ENCODE peak calls at places on chromosomes 6 and 20, in ten cellular contexts. Y is stimulated activated naive CD8-positive, alpha-beta T cell treated with anti-CD3 and anti-CD28 coated beads, Interleukin-15, Interleukin-2, amounts not matched to agents 100 U/mL and 50 U/mL, for 24 hours; F is activated CD8-positive, alpha-beta T cell treated with anti-CD3 and anti-CD28 coated beads for 36 hours; Q is PC-3; G is EL; W is nucleus accumbens; B is activated CD8-positive, alpha-beta memory T cell treated with anti-CD3 and anti-CD28 coated beads, Interleukin-2, amount 10 ng/mL, durations not matched to agents 7 days and 5 days; M is activated gamma-delta T cell treated with anti-CD3 and anti-CD28 coated beads, Interleukin-2, amount 50 U/mL, for 16 hours; X is lung; N is hypothalamus. E is an unnamed sample.

GRCh38 chr20:17857639-17858449 is 110.8 kb downstream of the SNX5 start:
- DNase-seq in Y (no peak), F (no peak), Q (no peak), G (no peak), W (no peak), B (no peak), M (no peak), X (no peak), N (no peak), E (no peak)

GRCh38 chr6:132819405-132820145 is 5.2 kb downstream of the RPS12 start:
- DNase-seq in Y (peak), F (no peak), Q (peak), G (peak), W (no peak), B (no peak), M (no peak), X (no peak), N (no peak), E (peak)

GRCh38 chr20:60095456-60095855 is 137.2 kb downstream of the CDH26 start:
- DNase-seq in Y (no peak), F (no peak), Q (no peak), G (no peak), W (no peak), B (no peak), M (no peak), X (no peak), N (no peak), E (no peak)

GRCh38 chr6:87574237-87574636 is 15.6 kb downstream of the RARS2 start:
- DNase-seq in Y (no peak), F (no peak), Q (peak), G (no peak), W (no peak), B (no peak), M (no peak), X (no peak), N (no peak), E (no peak)

GRCh38 chr6:154425034-154425433 is 68.4 kb upstream of the IPCEF1 start:
- DNase-seq in Y (no peak), F (no peak), Q (no peak), G (no peak), W (no peak), B (no peak), M (no peak), X (no peak), N (no peak), E (no peak)

GRCh38 chr6:104173680-104174079 is 686.0 kb downstream of the HACE1 start:
- DNase-seq in Y (no peak), F (no peak), Q (no peak), G (no peak), W (no peak), B (no peak), M (no peak), X (no peak), N (no peak), E (no peak)

GRCh38 chr6:144338474-144338873 is 53.3 kb downstream of the UTRN start:
- DNase-seq in Y (no peak), F (no peak), Q (no peak), G (no peak), W (no peak), B (no peak), M (no peak), X (no peak), N (no peak), E (no peak)

GRCh38 chr6:84854801-84855400 is 90.5 kb upstream of the TBX18 start:
- DNase-seq in Y (no peak), F (no peak), Q (no peak), G (no peak), W (no peak), B (no peak), M (no peak), X (no peak), N (no peak), E (no peak)

GRCh38 chr6:111523484-111524166 is 40.6 kb upstream of the REV3L start:
- DNase-seq in Y (no peak), F (no peak), Q (no peak), G (no peak), W (no peak), B (no peak), M (no peak), X (no peak), N (peak), E (no peak)

GRCh38 chr20:31943052-31943471 is 8.8 kb downstream of the PDRG1 start:
- DNase-seq in Y (no peak), F (no peak), Q (no peak), G (no peak), W (no peak), B (no peak), M (no peak), X (no peak), N (no peak), E (no peak)

GRCh38 chr6:1096967-1097765 is 214.7 kb upstream of the FOXQ1 start:
- DNase-seq in Y (no peak), F (no peak), Q (no peak), G (no peak), W (no peak), B (no peak), M (no peak), X (no peak), N (no peak), E (no peak)

GRCh38 chr6:3534599-3534998 is 77.7 kb upstream of the SLC22A23 start:
- DNase-seq in Y (no peak), F (no peak), Q (peak), G (peak), W (no peak), B (no peak), M (no peak), X (peak), N (no peak), E (peak)

GRCh38 chr6:43355862-43356590 is 13.4 kb downstream of the ZNF318 start:
- DNase-seq in Y (no peak), F (no peak), Q (peak), G (peak), W (no peak), B (no peak), M (no peak), X (no peak), N (peak), E (no peak)

GRCh38 chr6:140393665-140394064 is 1019.2 kb upstream of the CITED2 start:
- DNase-seq in Y (no peak), F (no peak), Q (no peak), G (peak), W (no peak), B (no peak), M (no peak), X (no peak), N (no peak), E (peak)

GRCh38 chr20:18588554-18589043 is 745 bp downstream of the DTD1 start:
- DNase-seq in Y (no peak), F (no peak), Q (no peak), G (no peak), W (no peak), B (no peak), M (no peak), X (no peak), N (peak), E (no peak)

GRCh38 chr6:101284131-101284530 is 109.4 kb upstream of the GRIK2 start:
- DNase-seq in Y (no peak), F (no peak), Q (no peak), G (no peak), W (no peak), B (no peak), M (no peak), X (no peak), N (no peak), E (no peak)

GRCh38 chr6:129134535-129134934 is 251.6 kb downstream of the LAMA2 start:
- DNase-seq in Y (no peak), F (no peak), Q (no peak), G (no peak), W (no peak), B (no peak), M (no peak), X (no peak), N (peak), E (no peak)

GRCh38 chr6:167093922-167094432 is 28.9 kb upstream of the CCR6 start:
- DNase-seq in Y (peak), F (peak), Q (no peak), G (no peak), W (no peak), B (peak), M (peak), X (no peak), N (no peak), E (no peak)

GRCh38 chr20:32582659-32583580 is 2.2 kb downstream of the NOL4L start:
- DNase-seq in Y (peak), F (peak), Q (no peak), G (peak), W (no peak), B (no peak), M (no peak), X (no peak), N (peak), E (no peak)

GRCh38 chr20:62765021-62765420 is 31.3 kb upstream of the MRGBP start:
- DNase-seq in Y (no peak), F (no peak), Q (no peak), G (no peak), W (no peak), B (no peak), M (no peak), X (no peak), N (no peak), E (no peak)

GRCh38 chr6:138814179-138814834 is 18.4 kb downstream of the ECT2L start:
- DNase-seq in Y (no peak), F (no peak), Q (no peak), G (no peak), W (no peak), B (no peak), M (no peak), X (no peak), N (no peak), E (no peak)

GRCh38 chr6:1792989-1793388 is 183.3 kb downstream of the FOXC1 start:
- DNase-seq in Y (peak), F (peak), Q (peak), G (peak), W (no peak), B (no peak), M (no peak), X (no peak), N (no peak), E (peak)

GRCh38 chr6:27866370-27867050 is 45.7 kb downstream of the OR2B2 start:
- DNase-seq in Y (no peak), F (peak), Q (no peak), G (peak), W (no peak), B (peak), M (peak), X (no peak), N (no peak), E (peak)

GRCh38 chr6:157823001-157823522 is at the start of gene SNX9:
- DNase-seq in Y (peak), F (peak), Q (peak), G (peak), W (peak), B (peak), M (peak), X (peak), N (peak), E (peak)

GRCh38 chr6:158910484-158911075 is 89.4 kb downstream of the RSPH3 start:
- DNase-seq in Y (no peak), F (peak), Q (peak), G (no peak), W (no peak), B (no peak), M (no peak), X (peak), N (no peak), E (no peak)

GRCh38 chr6:39530201-39530759 is 194.9 kb downstream of the KIF6 start:
- DNase-seq in Y (no peak), F (peak), Q (peak), G (peak), W (no peak), B (no peak), M (no peak), X (no peak), N (no peak), E (no peak)

GRCh38 chr6:100465701-100466409 is 1.1 kb upstream of the SIM1 start:
- DNase-seq in Y (no peak), F (no peak), Q (no peak), G (peak), W (no peak), B (peak), M (no peak), X (no peak), N (no peak), E (no peak)

GRCh38 chr20:50911716-50912115 is 19.5 kb downstream of the ADNP start:
- DNase-seq in Y (no peak), F (no peak), Q (no peak), G (no peak), W (no peak), B (no peak), M (no peak), X (no peak), N (no peak), E (no peak)